ENCODE peak calls at places on chromosomes 2 and 18, in four cellular contexts. One of them, this sample, is unnamed.

GRCh38 chr2:176130153-176130916 is 830 bp downstream of the HOXD8 start:
- DNase-seq in ovary: peak; percentile 80
- DNase-seq in A549: peak; percentile 34
- DNase-seq in right lobe of liver: no peak
- DNase-seq in this sample: no peak

GRCh38 chr2:138516030-138516704 is 14.6 kb downstream of the SPOPL start:
- DNase-seq in ovary: no peak
- DNase-seq in A549: no peak
- DNase-seq in right lobe of liver: no peak
- DNase-seq in this sample: no peak

GRCh38 chr2:185279999-185280398 is 458.6 kb upstream of the FSIP2 start:
- DNase-seq in right lobe of liver: no peak
- DNase-seq in ovary: no peak
- DNase-seq in A549: no peak
- DNase-seq in this sample: no peak

GRCh38 chr2:84160461-84160860 is 298.6 kb downstream of the SUCLG1 start:
- DNase-seq in ovary: no peak
- DNase-seq in right lobe of liver: no peak
- DNase-seq in A549: no peak
- DNase-seq in this sample: no peak

GRCh38 chr2:7766978-7767565 is 849.9 kb downstream of the RNF144A start:
- DNase-seq in A549: no peak
- DNase-seq in right lobe of liver: no peak
- DNase-seq in ovary: no peak
- DNase-seq in this sample: no peak

GRCh38 chr2:7045601-7046590 is 128.7 kb downstream of the RNF144A start:
- DNase-seq in A549: no peak
- DNase-seq in right lobe of liver: no peak
- DNase-seq in ovary: no peak
- DNase-seq in this sample: no peak

GRCh38 chr2:109230980-109231420 is 102.0 kb downstream of the SH3RF3 start:
- DNase-seq in A549: no peak
- DNase-seq in right lobe of liver: no peak
- DNase-seq in ovary: no peak
- DNase-seq in this sample: no peak

GRCh38 chr18:64618390-64618789 is 469.5 kb upstream of the LINC00305 start:
- DNase-seq in ovary: no peak
- DNase-seq in right lobe of liver: no peak
- DNase-seq in A549: no peak
- DNase-seq in this sample: no peak

GRCh38 chr2:95524195-95524594 is 39.6 kb upstream of the TRIM43B start:
- DNase-seq in right lobe of liver: no peak
- DNase-seq in A549: no peak
- DNase-seq in ovary: no peak
- DNase-seq in this sample: no peak

GRCh38 chr2:222707689-222708273 is 36.3 kb downstream of the MOGAT1 start:
- DNase-seq in A549: no peak
- DNase-seq in right lobe of liver: peak; percentile 37
- DNase-seq in ovary: no peak
- DNase-seq in this sample: no peak

GRCh38 chr2:217273158-217273557 is 413.3 kb upstream of the TNP1 start:
- DNase-seq in right lobe of liver: no peak
- DNase-seq in ovary: no peak
- DNase-seq in A549: no peak
- DNase-seq in this sample: no peak

GRCh38 chr18:57574866-57575265 is 11.6 kb downstream of the FECH start:
- DNase-seq in A549: no peak
- DNase-seq in ovary: no peak
- DNase-seq in right lobe of liver: no peak
- DNase-seq in this sample: no peak

GRCh38 chr2:234949762-234950434 is 1.9 kb upstream of the SH3BP4 start:
- DNase-seq in A549: no peak
- DNase-seq in ovary: no peak
- DNase-seq in right lobe of liver: no peak
- DNase-seq in this sample: no peak

GRCh38 chr18:32851936-32852335 is 79.1 kb upstream of the KLHL14 start:
- DNase-seq in ovary: no peak
- DNase-seq in A549: no peak
- DNase-seq in right lobe of liver: no peak
- DNase-seq in this sample: no peak

GRCh38 chr2:152864601-152865000 is 146.2 kb downstream of the ARL6IP6 start:
- DNase-seq in ovary: no peak
- DNase-seq in right lobe of liver: no peak
- DNase-seq in A549: no peak
- DNase-seq in this sample: no peak

GRCh38 chr18:3885209-3885792 is 435.3 kb downstream of the TGIF1 start:
- DNase-seq in A549: peak; percentile 44
- DNase-seq in ovary: no peak
- DNase-seq in right lobe of liver: no peak
- DNase-seq in this sample: no peak

GRCh38 chr2:206031950-206032567 is 53.9 kb downstream of the INO80D start:
- DNase-seq in right lobe of liver: peak; percentile 42
- DNase-seq in A549: no peak
- DNase-seq in ovary: no peak
- DNase-seq in this sample: no peak

GRCh38 chr2:23659773-23660172 is 267.1 kb downstream of the ATAD2B start:
- DNase-seq in right lobe of liver: no peak
- DNase-seq in ovary: no peak
- DNase-seq in A549: no peak
- DNase-seq in this sample: no peak
- TF ChIP-seq POLR2A in right lobe of liver: no peak
- TF ChIP-seq POLR2A in ovary: no peak
- TF ChIP-seq POLR2A in A549: no peak
- TF ChIP-seq POLR2A in this sample: no peak

DNA sequence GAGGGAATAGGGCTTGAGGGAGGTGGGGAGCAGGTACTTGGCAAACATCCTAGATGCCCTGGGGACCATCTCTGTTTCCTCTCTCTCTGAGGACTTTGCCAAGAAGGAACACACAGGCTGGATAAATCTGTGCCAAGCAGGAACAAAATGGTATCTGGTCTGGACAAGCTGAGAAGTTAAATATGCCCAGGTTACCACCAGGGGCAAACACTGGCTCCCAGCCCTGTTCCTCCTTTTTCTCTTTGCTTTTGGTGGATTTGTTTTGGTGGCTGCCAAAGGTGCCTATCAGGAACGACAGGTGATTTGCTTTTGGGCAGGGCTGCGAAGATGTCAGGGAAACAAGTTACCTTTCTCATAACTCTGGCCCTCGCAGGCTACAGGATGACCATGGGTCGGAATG is 227.5 kb upstream of the SMAD2 start:
- DNase-seq in right lobe of liver: no peak
- DNase-seq in A549: no peak
- DNase-seq in ovary: no peak
- DNase-seq in this sample: no peak
- TF ChIP-seq CTCF in right lobe of liver: no peak
- TF ChIP-seq CTCF in A549: no peak
- TF ChIP-seq CTCF in ovary: no peak
- TF ChIP-seq CTCF in this sample: no peak

GRCh38 chr2:29184531-29184930 is 69.3 kb downstream of the CLIP4 start:
- DNase-seq in right lobe of liver: no peak
- DNase-seq in A549: no peak
- DNase-seq in ovary: no peak
- DNase-seq in this sample: no peak
- TF ChIP-seq POLR2A in right lobe of liver: no peak
- TF ChIP-seq POLR2A in A549: no peak
- TF ChIP-seq POLR2A in ovary: no peak
- TF ChIP-seq POLR2A in this sample: no peak

DNA sequence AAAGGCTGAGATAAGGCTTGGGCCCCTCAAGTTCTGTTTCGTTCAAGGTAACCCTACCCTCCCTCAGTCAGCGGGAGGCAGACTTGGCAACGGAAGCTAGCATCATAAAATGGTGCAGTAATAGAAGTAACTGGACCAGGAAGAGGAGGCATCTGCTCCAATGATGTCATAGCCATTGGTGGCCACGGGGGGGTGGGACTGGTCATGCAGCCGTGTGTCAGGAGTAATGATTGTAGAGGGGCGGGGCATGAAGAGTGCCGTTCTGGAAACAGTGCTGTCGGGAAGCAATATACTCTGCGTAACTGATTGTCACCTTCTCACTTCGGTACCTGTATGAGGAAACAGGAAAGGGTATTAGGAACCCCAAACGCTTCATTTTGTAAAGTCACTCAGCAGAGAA is 6.9 kb upstream of the POLR2D start:
- DNase-seq in right lobe of liver: no peak
- DNase-seq in ovary: no peak
- DNase-seq in A549: peak; percentile 57
- DNase-seq in this sample: peak; percentile 24
- TF ChIP-seq CTCF in right lobe of liver: no peak
- TF ChIP-seq CTCF in ovary: no peak
- TF ChIP-seq CTCF in A549: no peak
- TF ChIP-seq CTCF in this sample: no peak

GRCh38 chr2:11068856-11069526 is 86.3 kb upstream of the SLC66A3 start:
- DNase-seq in A549: no peak
- DNase-seq in ovary: no peak
- DNase-seq in right lobe of liver: no peak
- DNase-seq in this sample: no peak
- TF ChIP-seq POLR2A in A549: no peak
- TF ChIP-seq POLR2A in ovary: no peak
- TF ChIP-seq POLR2A in right lobe of liver: no peak
- TF ChIP-seq POLR2A in this sample: no peak

GRCh38 chr2:232876071-232876977 is 6.3 kb downstream of the SNORC start:
- DNase-seq in A549: peak; percentile 47
- DNase-seq in right lobe of liver: peak; percentile 69
- DNase-seq in ovary: no peak
- DNase-seq in this sample: peak; percentile 11
- TF ChIP-seq CTCF in A549: peak; percentile 18
- TF ChIP-seq CTCF in right lobe of liver: no peak
- TF ChIP-seq CTCF in ovary: no peak
- TF ChIP-seq CTCF in this sample: no peak

This sample was measured in body of pancreas.